ENCODE peak calls at places on chromosomes 11 and 22, in five cellular contexts. K is A549, M is right lobe of liver, X is heart left ventricle, H is ovary. R is an unnamed sample.

GRCh38 chr11:107018274-107018901 is at the start of gene GUCY1A2:
- DNase-seq in M (peak; percentile 53), H (no peak), X (peak; percentile 38), K (peak; percentile 6), R (no peak)

GRCh38 chr22:48250286-48250895 is 1487.9 kb downstream of the TBC1D22A start:
- DNase-seq in M (no peak), X (no peak), K (no peak), H (no peak), R (no peak)

GRCh38 chr11:27722117-27722844 is 22.0 kb upstream of the BDNF start:
- DNase-seq in M (no peak), K (no peak), H (no peak), X (no peak), R (no peak)

GRCh38 chr11:130710442-130711101 is 205.7 kb downstream of the SNX19 start:
- DNase-seq in X (peak; percentile 58), M (no peak), K (no peak), H (no peak), R (no peak)

GRCh38 chr11:119990306-119991021 is 147.4 kb downstream of the TRIM29 start:
- DNase-seq in M (no peak), H (no peak), X (peak; percentile 77), K (no peak), R (no peak)

GRCh38 chr11:96055706-96056387 is 131.9 kb upstream of the MTMR2 start:
- DNase-seq in H (no peak), M (no peak), K (no peak), X (no peak), R (no peak)

GRCh38 chr22:23236440-23237139 is 56.3 kb downstream of the BCR start:
- DNase-seq in H (no peak), X (no peak), K (no peak), M (no peak), R (no peak)

GRCh38 chr11:30422828-30423648 is 100.1 kb downstream of the ARL14EP start:
- DNase-seq in H (no peak), X (no peak), M (no peak), K (no peak), R (no peak)

GRCh38 chr11:65551572-65552398 is 6.4 kb downstream of the LTBP3 start:
- DNase-seq in K (peak; percentile 81), M (peak; percentile 85), H (no peak), X (peak; percentile 67), R (peak; percentile 74)

GRCh38 chr22:33578752-33579151 is 341.5 kb downstream of the LARGE1 start:
- DNase-seq in K (no peak), M (no peak), H (no peak), X (no peak), R (no peak)

GRCh38 chr11:65833297-65834030 is at the start of gene SNX32:
- DNase-seq in X (peak; percentile 97), M (peak; percentile 93), H (peak; percentile 94), K (no peak), R (peak; percentile 97)

GRCh38 chr11:72814831-72815618 is 814 bp downstream of the ATG16L2 start:
- DNase-seq in H (peak; percentile 46), K (peak; percentile 86), X (no peak), M (no peak), R (peak; percentile 76)

GRCh38 chr11:72814139-72814830 is at the start of gene ATG16L2:
- DNase-seq in M (peak; percentile 92), X (peak; percentile 90), H (peak; percentile 84), K (peak; percentile 90), R (peak; percentile 91)

GRCh38 chr11:72812604-72812967 is 1.6 kb upstream of the ATG16L2 start:
- DNase-seq in K (peak; percentile 75), M (peak; percentile 39), H (no peak), X (no peak), R (no peak)

GRCh38 chr11:72812968-72813739 is 1.1 kb upstream of the ATG16L2 start:
- DNase-seq in M (no peak), H (peak; percentile 24), K (peak; percentile 86), X (peak; percentile 71), R (peak; percentile 72)

DNA sequence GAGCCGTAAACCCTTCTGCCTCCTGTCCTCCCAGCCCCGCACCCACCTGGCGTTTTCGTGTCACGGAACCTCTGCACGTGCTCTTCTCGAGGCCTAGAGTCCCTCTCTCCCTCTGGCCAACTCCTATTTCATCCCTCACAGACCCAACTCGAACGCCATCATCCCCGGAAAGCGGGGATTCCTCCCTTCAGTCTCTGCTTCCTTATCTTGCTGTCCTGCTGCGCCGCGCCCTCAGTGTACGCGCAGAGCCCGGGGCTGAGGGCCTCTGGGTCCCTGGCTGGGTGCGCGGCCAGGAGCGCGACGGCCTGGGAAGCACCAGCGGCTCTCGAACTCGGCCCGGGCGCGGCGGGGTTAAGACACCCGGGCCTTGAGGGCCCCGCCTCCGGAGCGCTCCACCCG is 472 bp upstream of the ATG16L2 start:
- DNase-seq in X (peak; percentile 92), M (peak; percentile 89), K (peak; percentile 89), H (peak; percentile 78), R (peak; percentile 91)
- TF ChIP-seq POLR2A in X (no peak), M (peak; percentile 37), K (peak; percentile 94), H (peak; percentile 40), R (peak; percentile 79)

GRCh38 chr11:129377739-129378138 is 2.1 kb downstream of the BARX2 start:
- DNase-seq in K (no peak), M (no peak), H (no peak), X (no peak), R (no peak)
- TF ChIP-seq POLR2A in K (no peak), M (no peak), H (no peak), X (no peak), R (no peak)

GRCh38 chr11:11843642-11844041 is 1.9 kb downstream of the USP47 start:
- DNase-seq in H (no peak), K (no peak), X (no peak), M (no peak), R (peak; percentile 53)

GRCh38 chr11:11841121-11841604 is 609 bp upstream of the USP47 start:
- DNase-seq in H (peak; percentile 57), X (peak; percentile 68), K (peak; percentile 49), M (peak; percentile 72), R (no peak)

GRCh38 chr11:11841605-11842425 is at the start of gene USP47:
- DNase-seq in M (peak; percentile 92), H (peak; percentile 88), X (peak; percentile 95), K (peak; percentile 90), R (peak; percentile 89)

GRCh38 chr11:11843233-11843632 is 1.5 kb downstream of the USP47 start:
- DNase-seq in X (no peak), K (peak; percentile 33), H (no peak), M (no peak), R (peak; percentile 81)

GRCh38 chr11:11842426-11843008 is 745 bp downstream of the USP47 start:
- DNase-seq in M (peak; percentile 64), X (peak; percentile 49), K (peak; percentile 76), H (peak; percentile 49), R (peak; percentile 91)
- TF ChIP-seq POLR2A in M (peak; percentile 45), X (no peak), K (no peak), H (peak; percentile 42), R (peak; percentile 75)

GRCh38 chr11:118581057-118581456 is 8.8 kb downstream of the ARCN1 start:
- DNase-seq in M (no peak), H (no peak), X (no peak), K (no peak), R (no peak)
- TF ChIP-seq POLR2A in M (no peak), H (no peak), X (no peak), K (no peak), R (no peak)

DNA sequence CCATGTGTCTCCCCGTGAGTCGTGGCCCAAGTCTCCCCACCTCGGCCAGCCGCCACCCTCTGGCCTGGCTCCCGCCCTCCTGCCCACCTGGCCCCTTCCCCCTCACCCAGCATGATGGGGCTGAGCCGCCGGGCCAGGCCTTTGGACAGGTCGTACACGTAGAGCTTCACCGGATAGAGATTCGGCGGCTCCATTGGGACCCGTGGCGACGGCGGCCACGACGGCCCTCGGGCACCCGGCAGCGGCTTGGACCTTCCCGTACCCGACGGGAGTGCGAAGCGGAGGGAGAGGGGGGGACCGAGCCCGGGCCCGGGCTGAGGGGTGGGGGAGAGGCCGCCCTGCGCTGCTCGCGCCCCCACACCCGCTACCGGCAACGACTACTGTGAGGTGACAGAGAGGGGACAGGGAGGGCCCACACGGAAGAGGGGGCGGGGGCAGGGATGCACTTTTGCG is at the start of gene DESI1:
- DNase-seq in H (no peak), M (no peak), X (no peak), K (peak; percentile 47), R (no peak)
- TF ChIP-seq POLR2A in H (no peak), M (peak; percentile 96), X (no peak), K (peak; percentile 34), R (no peak)

GRCh38 chr11:61891331-61892084 is at the start of gene FADS3:
- DNase-seq in H (peak; percentile 84), X (peak; percentile 95), K (peak; percentile 74), M (peak; percentile 92), R (peak; percentile 84)
- TF ChIP-seq POLR2A in H (peak; percentile 36), X (no peak), K (peak; percentile 65), M (peak; percentile 81), R (peak; percentile 6)

GRCh38 chr11:71221851-71222250 is 30.5 kb downstream of the SHANK2 start:
- DNase-seq in H (no peak), K (no peak), M (no peak), X (no peak), R (no peak)

GRCh38 chr11:71223671-71224660 is 28.4 kb downstream of the SHANK2 start:
- DNase-seq in M (no peak), K (no peak), X (no peak), H (no peak), R (no peak)

GRCh38 chr11:71223081-71223405 is 29.3 kb downstream of the SHANK2 start:
- DNase-seq in H (no peak), K (no peak), X (no peak), M (no peak), R (no peak)

GRCh38 chr11:71221201-71221600 is 31.2 kb downstream of the SHANK2 start:
- DNase-seq in H (no peak), M (no peak), K (no peak), X (no peak), R (no peak)

GRCh38 chr11:71222318-71223080 is 29.9 kb downstream of the SHANK2 start:
- DNase-seq in X (peak; percentile 54), K (no peak), M (no peak), H (no peak), R (no peak)
- TF ChIP-seq POLR2A in X (no peak), K (no peak), M (no peak), H (no peak), R (no peak)

DNA sequence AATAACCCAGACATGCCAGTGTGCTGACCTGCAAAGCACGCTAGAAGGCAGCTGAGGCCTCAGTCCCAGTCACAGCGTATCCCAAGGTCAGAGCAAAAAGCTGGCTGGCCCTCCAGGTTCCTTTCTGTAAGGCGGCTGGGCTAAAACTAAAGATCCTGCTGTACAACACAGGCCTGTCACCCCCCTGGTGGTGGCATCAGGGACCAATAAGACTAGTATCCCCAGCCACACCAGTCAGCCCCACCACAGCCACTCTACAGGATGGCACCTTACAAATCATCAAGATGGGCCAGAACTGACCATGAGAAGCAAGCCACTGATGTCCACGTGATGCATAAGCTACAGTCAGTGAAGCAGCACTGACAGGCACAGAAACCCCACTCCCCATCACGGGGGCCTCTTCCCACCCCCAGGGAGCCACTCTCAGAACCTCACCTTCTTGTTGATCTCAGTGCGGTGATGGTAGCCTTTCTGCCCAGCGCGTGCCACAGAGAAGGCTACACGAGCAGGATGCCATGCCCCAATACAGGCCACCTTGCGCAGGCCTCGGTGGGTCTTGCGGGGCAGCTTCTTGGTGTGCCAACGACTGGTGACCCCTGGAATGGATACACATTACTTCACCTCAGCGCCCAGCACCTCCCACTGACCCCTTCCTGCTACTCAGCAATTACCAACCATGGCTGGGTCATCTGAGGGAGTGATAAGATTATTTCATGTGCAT is 5.0 kb downstream of the RPL3 start:
- DNase-seq in H (no peak), K (no peak), X (peak; percentile 52), M (no peak), R (peak; percentile 32)
- TF ChIP-seq POLR2A in H (no peak), K (no peak), X (no peak), M (no peak), R (no peak)

GRCh38 chr22:29314074-29314473 is 1.4 kb downstream of the RASL10A start:
- DNase-seq in K (no peak), M (no peak), H (no peak), X (no peak), R (peak; percentile 32)
- TF ChIP-seq POLR2A in K (no peak), M (no peak), H (no peak), X (no peak), R (no peak)

R was measured in erythroblast.